ENCODE peak calls at places on chromosomes 16 and 17, in nine cellular contexts. J is suprapubic skin, U is IMR-90, M is A549, V is K562, R is esophagus muscularis mucosa, G is heart left ventricle, Y is tibial nerve, T is HCT116. X is an unnamed sample.

GRCh38 chr17:35372846-35373531 is 432 bp downstream of the SLFN11 start:
- DNase-seq in G (peak; percentile 29), T (no peak), J (no peak), Y (no peak), V (peak; percentile 8), R (no peak), U (no peak), M (peak; percentile 15), X (no peak)

GRCh38 chr17:70187383-70187782 is 18.1 kb downstream of the KCNJ2 start:
- DNase-seq in J (no peak), V (no peak), M (no peak), Y (no peak), U (peak; percentile 67), R (no peak), G (no peak), T (no peak), X (no peak)

GRCh38 chr16:20249247-20249646 is 78.1 kb downstream of the GP2 start:
- DNase-seq in U (no peak), R (no peak), M (no peak), V (no peak), J (no peak), G (no peak), Y (no peak), T (no peak), X (no peak)

GRCh38 chr16:67176662-67177061 is 6.3 kb downstream of the NOL3 start:
- DNase-seq in U (no peak), R (no peak), T (no peak), M (no peak), G (no peak), J (no peak), Y (no peak), V (no peak), X (no peak)

GRCh38 chr17:70752966-70753467 is 583.7 kb downstream of the KCNJ2 start:
- DNase-seq in J (no peak), U (no peak), G (no peak), V (no peak), T (no peak), Y (no peak), R (no peak), M (no peak), X (no peak)

GRCh38 chr17:37791985-37792384 is 47.1 kb upstream of the HNF1B start:
- DNase-seq in G (no peak), R (no peak), V (no peak), J (no peak), M (no peak), Y (no peak), T (no peak), U (no peak), X (no peak)

GRCh38 chr16:70520612-70521297 is 2.6 kb downstream of the COG4 start:
- DNase-seq in T (no peak), M (no peak), R (no peak), J (no peak), Y (no peak), G (no peak), U (peak; percentile 74), V (no peak), X (peak; percentile 44)

GRCh38 chr17:49992933-49993422 is 2.0 kb downstream of the DLX3 start:
- DNase-seq in J (no peak), Y (no peak), T (no peak), R (no peak), U (no peak), G (no peak), M (no peak), V (no peak), X (no peak)

GRCh38 chr16:70018254-70018653 is 67.1 kb downstream of the CLEC18A start:
- DNase-seq in U (peak; percentile 2), J (no peak), R (no peak), V (peak; percentile 9), T (peak; percentile 61), M (peak; percentile 10), G (no peak), Y (no peak), X (peak; percentile 2)

GRCh38 chr17:40419559-40420331 is 2.0 kb upstream of the TOP2A start:
- DNase-seq in J (no peak), U (no peak), T (no peak), G (no peak), M (no peak), V (no peak), R (no peak), Y (no peak), X (no peak)

GRCh38 chr17:12312692-12313091 is 292.0 kb downstream of the MAP2K4 start:
- DNase-seq in R (no peak), M (no peak), V (no peak), T (no peak), U (no peak), J (no peak), Y (no peak), G (no peak), X (no peak)

DNA sequence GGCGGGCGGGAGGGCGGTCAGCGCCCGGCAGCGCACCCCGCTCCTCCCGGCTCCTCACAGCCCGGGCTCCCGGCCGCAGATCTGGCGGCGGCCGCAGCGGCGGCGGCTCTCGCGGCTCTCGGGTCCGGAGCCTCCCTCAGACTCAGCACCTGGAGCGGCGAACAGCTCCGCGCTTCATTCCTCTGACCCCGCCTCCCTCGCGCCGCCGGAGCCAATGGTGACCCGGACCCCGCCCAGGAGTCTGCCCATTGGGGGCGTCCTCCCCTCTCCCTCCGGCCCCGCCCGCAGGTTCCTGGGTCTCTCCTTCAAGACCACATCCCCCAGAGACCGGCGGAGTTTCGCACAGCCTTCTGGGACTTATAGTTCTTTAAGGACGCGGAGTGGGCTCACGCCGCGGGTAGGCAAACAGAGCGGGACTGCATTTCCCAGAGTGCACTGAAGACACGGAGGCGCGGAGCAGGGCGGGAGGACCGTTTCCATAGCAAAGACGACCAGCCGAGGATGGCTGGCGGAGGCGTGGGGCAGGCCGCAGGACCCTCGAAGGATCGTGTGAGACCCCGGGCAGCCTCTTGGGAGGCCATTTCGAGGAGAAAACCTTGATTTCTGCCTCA is at the start of gene SMPD3:
- DNase-seq in V (peak; percentile 95), T (peak; percentile 90), U (peak; percentile 97), Y (peak; percentile 85), R (peak; percentile 97), G (peak; percentile 98), J (peak; percentile 92), M (peak; percentile 98), X (peak; percentile 99)
- TF ChIP-seq POLR2A in V (no peak), T (no peak), U (no peak), Y (peak; percentile 49), R (no peak), G (no peak), J (no peak), M (peak; percentile 39), X (peak; percentile 29)

GRCh38 chr16:85944572-85945423 is 45.8 kb downstream of the IRF8 start:
- DNase-seq in M (no peak), R (no peak), G (no peak), Y (no peak), U (no peak), V (no peak), T (no peak), J (no peak), X (no peak)
- TF ChIP-seq POLR2A in M (no peak), R (no peak), G (no peak), Y (no peak), U (no peak), V (no peak), T (no peak), J (no peak), X (no peak)

GRCh38 chr16:11744075-11744470 is 1.4 kb upstream of the TXNDC11 start:
- DNase-seq in M (no peak), R (no peak), G (no peak), V (no peak), J (no peak), T (no peak), U (no peak), Y (no peak), X (no peak)

GRCh38 chr16:11742041-11742535 is 569 bp downstream of the TXNDC11 start:
- DNase-seq in Y (peak; percentile 12), G (peak; percentile 50), M (peak; percentile 25), J (peak; percentile 77), U (no peak), T (no peak), R (no peak), V (peak; percentile 72), X (peak; percentile 31)

GRCh38 chr16:11740567-11740966 is 2.1 kb downstream of the TXNDC11 start:
- DNase-seq in Y (no peak), M (no peak), G (no peak), U (no peak), J (no peak), V (no peak), T (no peak), R (no peak), X (no peak)

GRCh38 chr16:11743308-11744074 is 834 bp upstream of the TXNDC11 start:
- DNase-seq in J (peak; percentile 83), T (peak; percentile 50), R (no peak), V (no peak), Y (peak; percentile 72), M (peak; percentile 38), U (peak; percentile 49), G (peak; percentile 37), X (no peak)

DNA sequence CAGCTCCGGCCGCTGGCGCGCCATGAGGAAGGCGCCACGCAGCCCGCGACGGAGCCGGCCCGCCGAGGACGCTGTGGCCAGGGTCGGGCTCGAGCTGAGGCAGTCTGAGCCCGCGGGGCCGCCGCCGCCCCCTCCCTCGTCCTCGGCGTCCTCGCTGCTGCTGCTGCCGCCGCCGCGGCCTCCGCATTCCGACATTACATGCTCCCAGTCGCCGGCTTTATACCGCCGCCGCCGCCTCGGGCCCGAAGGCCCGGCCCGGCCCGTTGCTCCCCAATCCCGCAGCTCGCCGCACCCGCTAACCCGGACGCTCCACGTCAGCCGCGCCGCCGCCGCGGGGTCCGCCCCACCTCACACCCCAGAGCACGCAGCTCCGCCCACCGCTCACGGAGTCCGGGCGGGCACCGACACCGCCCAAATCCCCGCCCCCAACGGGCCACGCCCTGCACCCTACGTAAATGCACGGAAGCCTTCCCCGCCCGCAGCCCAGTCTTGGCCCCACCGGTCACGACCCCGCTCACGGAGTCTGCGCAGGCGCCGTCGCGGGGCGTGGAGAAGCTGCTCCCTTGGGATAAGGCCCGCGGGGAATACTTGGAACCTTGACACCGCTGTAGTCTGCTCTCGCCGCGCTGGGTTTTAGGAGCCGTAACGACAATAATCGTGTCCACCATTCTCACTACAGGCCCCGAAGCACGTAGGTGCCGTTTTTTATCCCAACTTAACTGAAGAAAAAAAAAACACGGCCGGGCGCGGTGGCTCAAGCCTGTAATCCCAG is at the start of gene TXNDC11:
- DNase-seq in R (peak; percentile 100), T (peak; percentile 94), U (peak; percentile 96), J (peak; percentile 100), V (peak; percentile 96), M (peak; percentile 85), Y (peak; percentile 98), G (peak; percentile 99), X (peak; percentile 87)
- TF ChIP-seq POLR2A in R (peak; percentile 93), T (peak; percentile 81), U (peak; percentile 98), J (peak; percentile 89), V (peak; percentile 82), M (peak; percentile 96), Y (peak; percentile 98), G (peak; percentile 98), X (peak; percentile 64)

GRCh38 chr17:10845388-10845751 is 7.5 kb upstream of the PIRT start:
- DNase-seq in G (no peak), Y (no peak), V (no peak), T (no peak), J (no peak), M (no peak), R (no peak), U (no peak), X (no peak)

GRCh38 chr17:10843806-10844205 is 5.9 kb upstream of the PIRT start:
- DNase-seq in M (no peak), V (no peak), T (no peak), Y (no peak), G (no peak), J (no peak), R (no peak), U (no peak), X (no peak)

GRCh38 chr17:10842658-10843057 is 4.8 kb upstream of the PIRT start:
- DNase-seq in T (no peak), Y (no peak), M (no peak), J (no peak), R (no peak), U (no peak), V (no peak), G (no peak), X (no peak)

GRCh38 chr17:10844667-10845387 is 6.9 kb upstream of the PIRT start:
- DNase-seq in U (peak; percentile 53), Y (peak; percentile 59), T (peak; percentile 48), J (peak; percentile 90), R (no peak), G (peak; percentile 76), V (peak; percentile 82), M (peak; percentile 86), X (peak; percentile 69)
- TF ChIP-seq POLR2A in U (no peak), Y (no peak), T (no peak), J (no peak), R (no peak), G (no peak), V (no peak), M (no peak), X (no peak)